ENCODE peak calls at places on chromosomes 16 and 17, in six cellular contexts. One of them, this sample, is unnamed.

GRCh38 chr17:65774787-65775186 is 213.3 kb upstream of the AXIN2 start:
- DNase-seq in lung: no peak
- DNase-seq in LHCN-M2: no peak
- DNase-seq in stimulated activated naive B cell treated with anti-CD40 and anti-IgM and Interleukin-4, amounts not matched to agents 10 μg/mL and 1 μg/mL and 100 μg/mL, for 72 hours: no peak
- DNase-seq in HEK293T: no peak
- DNase-seq in stimulated activated CD4-positive, alpha-beta T cell treated with anti-CD3 and anti-CD28 coated beads, Interleukin-15, amount 100 ng/mL, for 1 hour: no peak
- DNase-seq in this sample: no peak

GRCh38 chr17:65023791-65024190 is 32.7 kb downstream of the GNA13 start:
- DNase-seq in lung: no peak
- DNase-seq in LHCN-M2: no peak
- DNase-seq in stimulated activated naive B cell treated with anti-CD40 and anti-IgM and Interleukin-4, amounts not matched to agents 10 μg/mL and 1 μg/mL and 100 μg/mL, for 72 hours: no peak
- DNase-seq in HEK293T: no peak
- DNase-seq in stimulated activated CD4-positive, alpha-beta T cell treated with anti-CD3 and anti-CD28 coated beads, Interleukin-15, amount 100 ng/mL, for 1 hour: no peak
- DNase-seq in this sample: no peak

GRCh38 chr17:41734949-41735313 is 488 bp upstream of the HAP1 start:
- DNase-seq in lung: no peak
- DNase-seq in LHCN-M2: no peak
- DNase-seq in stimulated activated naive B cell treated with anti-CD40 and anti-IgM and Interleukin-4, amounts not matched to agents 10 μg/mL and 1 μg/mL and 100 μg/mL, for 72 hours: no peak
- DNase-seq in HEK293T: no peak
- DNase-seq in stimulated activated CD4-positive, alpha-beta T cell treated with anti-CD3 and anti-CD28 coated beads, Interleukin-15, amount 100 ng/mL, for 1 hour: no peak
- DNase-seq in this sample: no peak

GRCh38 chr16:12613131-12613991 is 190.3 kb downstream of the CPPED1 start:
- DNase-seq in lung: no peak
- DNase-seq in LHCN-M2: peak; percentile 80
- DNase-seq in stimulated activated naive B cell treated with anti-CD40 and anti-IgM and Interleukin-4, amounts not matched to agents 10 μg/mL and 1 μg/mL and 100 μg/mL, for 72 hours: no peak
- DNase-seq in HEK293T: no peak
- DNase-seq in stimulated activated CD4-positive, alpha-beta T cell treated with anti-CD3 and anti-CD28 coated beads, Interleukin-15, amount 100 ng/mL, for 1 hour: no peak
- DNase-seq in this sample: no peak

GRCh38 chr17:80118601-80119270 is 17.4 kb downstream of the GAA start:
- DNase-seq in lung: no peak
- DNase-seq in LHCN-M2: no peak
- DNase-seq in stimulated activated naive B cell treated with anti-CD40 and anti-IgM and Interleukin-4, amounts not matched to agents 10 μg/mL and 1 μg/mL and 100 μg/mL, for 72 hours: no peak
- DNase-seq in HEK293T: no peak
- DNase-seq in stimulated activated CD4-positive, alpha-beta T cell treated with anti-CD3 and anti-CD28 coated beads, Interleukin-15, amount 100 ng/mL, for 1 hour: no peak
- DNase-seq in this sample: no peak

GRCh38 chr16:67248401-67249177 is at the start of gene SLC9A5:
- DNase-seq in lung: no peak
- DNase-seq in LHCN-M2: no peak
- DNase-seq in stimulated activated naive B cell treated with anti-CD40 and anti-IgM and Interleukin-4, amounts not matched to agents 10 μg/mL and 1 μg/mL and 100 μg/mL, for 72 hours: peak; percentile 25
- DNase-seq in HEK293T: peak; percentile 46
- DNase-seq in stimulated activated CD4-positive, alpha-beta T cell treated with anti-CD3 and anti-CD28 coated beads, Interleukin-15, amount 100 ng/mL, for 1 hour: no peak
- DNase-seq in this sample: no peak

GRCh38 chr17:17970699-17971430 is 1.3 kb downstream of the TOM1L2 start:
- DNase-seq in lung: no peak
- DNase-seq in LHCN-M2: no peak
- DNase-seq in stimulated activated naive B cell treated with anti-CD40 and anti-IgM and Interleukin-4, amounts not matched to agents 10 μg/mL and 1 μg/mL and 100 μg/mL, for 72 hours: no peak
- DNase-seq in HEK293T: no peak
- DNase-seq in stimulated activated CD4-positive, alpha-beta T cell treated with anti-CD3 and anti-CD28 coated beads, Interleukin-15, amount 100 ng/mL, for 1 hour: no peak
- DNase-seq in this sample: peak; percentile 54

GRCh38 chr16:85638248-85638647 is 25.1 kb downstream of the GSE1 start:
- DNase-seq in lung: no peak
- DNase-seq in LHCN-M2: no peak
- DNase-seq in stimulated activated naive B cell treated with anti-CD40 and anti-IgM and Interleukin-4, amounts not matched to agents 10 μg/mL and 1 μg/mL and 100 μg/mL, for 72 hours: no peak
- DNase-seq in HEK293T: no peak
- DNase-seq in stimulated activated CD4-positive, alpha-beta T cell treated with anti-CD3 and anti-CD28 coated beads, Interleukin-15, amount 100 ng/mL, for 1 hour: no peak
- DNase-seq in this sample: no peak

GRCh38 chr17:43995150-43995471 is 9.3 kb upstream of the NAGS start:
- DNase-seq in lung: no peak
- DNase-seq in LHCN-M2: no peak
- DNase-seq in stimulated activated naive B cell treated with anti-CD40 and anti-IgM and Interleukin-4, amounts not matched to agents 10 μg/mL and 1 μg/mL and 100 μg/mL, for 72 hours: no peak
- DNase-seq in HEK293T: no peak
- DNase-seq in stimulated activated CD4-positive, alpha-beta T cell treated with anti-CD3 and anti-CD28 coated beads, Interleukin-15, amount 100 ng/mL, for 1 hour: no peak
- DNase-seq in this sample: no peak

GRCh38 chr17:5500247-5500803 is 14.0 kb downstream of the MIS12 start:
- DNase-seq in lung: no peak
- DNase-seq in LHCN-M2: no peak
- DNase-seq in stimulated activated naive B cell treated with anti-CD40 and anti-IgM and Interleukin-4, amounts not matched to agents 10 μg/mL and 1 μg/mL and 100 μg/mL, for 72 hours: no peak
- DNase-seq in HEK293T: no peak
- DNase-seq in stimulated activated CD4-positive, alpha-beta T cell treated with anti-CD3 and anti-CD28 coated beads, Interleukin-15, amount 100 ng/mL, for 1 hour: no peak
- DNase-seq in this sample: no peak

GRCh38 chr17:65742433-65743312 is 181.2 kb upstream of the AXIN2 start:
- DNase-seq in lung: no peak
- DNase-seq in LHCN-M2: peak; percentile 92
- DNase-seq in stimulated activated naive B cell treated with anti-CD40 and anti-IgM and Interleukin-4, amounts not matched to agents 10 μg/mL and 1 μg/mL and 100 μg/mL, for 72 hours: no peak
- DNase-seq in HEK293T: no peak
- DNase-seq in stimulated activated CD4-positive, alpha-beta T cell treated with anti-CD3 and anti-CD28 coated beads, Interleukin-15, amount 100 ng/mL, for 1 hour: no peak
- DNase-seq in this sample: no peak

GRCh38 chr17:7886227-7887037 is 2.2 kb upstream of the CHD3 start:
- DNase-seq in lung: peak; percentile 37
- DNase-seq in LHCN-M2: peak; percentile 25
- DNase-seq in stimulated activated naive B cell treated with anti-CD40 and anti-IgM and Interleukin-4, amounts not matched to agents 10 μg/mL and 1 μg/mL and 100 μg/mL, for 72 hours: no peak
- DNase-seq in HEK293T: peak; percentile 27
- DNase-seq in stimulated activated CD4-positive, alpha-beta T cell treated with anti-CD3 and anti-CD28 coated beads, Interleukin-15, amount 100 ng/mL, for 1 hour: peak; percentile 32
- DNase-seq in this sample: peak; percentile 68

GRCh38 chr16:78274771-78275170 is 175.3 kb downstream of the WWOX start:
- DNase-seq in lung: no peak
- DNase-seq in LHCN-M2: no peak
- DNase-seq in stimulated activated naive B cell treated with anti-CD40 and anti-IgM and Interleukin-4, amounts not matched to agents 10 μg/mL and 1 μg/mL and 100 μg/mL, for 72 hours: no peak
- DNase-seq in HEK293T: no peak
- DNase-seq in stimulated activated CD4-positive, alpha-beta T cell treated with anti-CD3 and anti-CD28 coated beads, Interleukin-15, amount 100 ng/mL, for 1 hour: no peak
- DNase-seq in this sample: no peak

GRCh38 chr16:8178271-8178670 is 412.0 kb downstream of the TMEM114 start:
- DNase-seq in lung: no peak
- DNase-seq in LHCN-M2: no peak
- DNase-seq in stimulated activated naive B cell treated with anti-CD40 and anti-IgM and Interleukin-4, amounts not matched to agents 10 μg/mL and 1 μg/mL and 100 μg/mL, for 72 hours: no peak
- DNase-seq in HEK293T: no peak
- DNase-seq in stimulated activated CD4-positive, alpha-beta T cell treated with anti-CD3 and anti-CD28 coated beads, Interleukin-15, amount 100 ng/mL, for 1 hour: no peak
- DNase-seq in this sample: no peak

GRCh38 chr17:50125420-50125997 is 4.5 kb downstream of the SAMD14 start:
- DNase-seq in lung: no peak
- DNase-seq in LHCN-M2: no peak
- DNase-seq in stimulated activated naive B cell treated with anti-CD40 and anti-IgM and Interleukin-4, amounts not matched to agents 10 μg/mL and 1 μg/mL and 100 μg/mL, for 72 hours: no peak
- DNase-seq in HEK293T: no peak
- DNase-seq in stimulated activated CD4-positive, alpha-beta T cell treated with anti-CD3 and anti-CD28 coated beads, Interleukin-15, amount 100 ng/mL, for 1 hour: no peak
- DNase-seq in this sample: no peak

GRCh38 chr17:39800540-39800939 is 62.8 kb downstream of the GRB7 start:
- DNase-seq in lung: no peak
- DNase-seq in LHCN-M2: no peak
- DNase-seq in stimulated activated naive B cell treated with anti-CD40 and anti-IgM and Interleukin-4, amounts not matched to agents 10 μg/mL and 1 μg/mL and 100 μg/mL, for 72 hours: no peak
- DNase-seq in HEK293T: no peak
- DNase-seq in stimulated activated CD4-positive, alpha-beta T cell treated with anti-CD3 and anti-CD28 coated beads, Interleukin-15, amount 100 ng/mL, for 1 hour: peak; percentile 20
- DNase-seq in this sample: no peak

GRCh38 chr16:351804-352520 is 561 bp downstream of the AXIN1 start:
- DNase-seq in lung: no peak
- DNase-seq in LHCN-M2: peak; percentile 13
- DNase-seq in stimulated activated naive B cell treated with anti-CD40 and anti-IgM and Interleukin-4, amounts not matched to agents 10 μg/mL and 1 μg/mL and 100 μg/mL, for 72 hours: no peak
- DNase-seq in HEK293T: no peak
- DNase-seq in stimulated activated CD4-positive, alpha-beta T cell treated with anti-CD3 and anti-CD28 coated beads, Interleukin-15, amount 100 ng/mL, for 1 hour: no peak
- DNase-seq in this sample: no peak